ENCODE peak calls at places on chromosomes 16 and 17, in eight cellular contexts. P is ascending aorta; G is HFF-Myc; F is lower lobe of right lung; H is lung; R is CD8-positive, alpha-beta T cell; D is LNCaP clone FGC; C is sigmoid colon. V is an unnamed sample.

GRCh38 chr17:42598905-42599304 is 10.3 kb downstream of the RETREG3 start:
- DNase-seq in H (no peak), P (no peak), R (no peak), D (no peak), C (peak), G (no peak), F (no peak), V (no peak)

GRCh38 chr17:48554412-48555090 is 9.6 kb upstream of the HOXB2 start:
- DNase-seq in G (no peak), F (no peak), P (no peak), D (no peak), H (no peak), R (no peak), C (peak), V (no peak)

GRCh38 chr17:75765981-75766380 is 989 bp upstream of the GALK1 start:
- DNase-seq in G (no peak), D (no peak), C (no peak), H (no peak), P (no peak), R (no peak), F (peak), V (no peak)

GRCh38 chr16:67433131-67433719 is 2.3 kb downstream of the HSD11B2 start:
- DNase-seq in C (no peak), H (no peak), R (no peak), F (no peak), D (no peak), G (no peak), P (no peak), V (no peak)

GRCh38 chr16:61324044-61324443 is 712.2 kb downstream of the CDH8 start:
- DNase-seq in D (peak), R (no peak), G (no peak), C (no peak), H (no peak), F (no peak), P (no peak), V (no peak)

GRCh38 chr17:66348605-66349165 is 46.3 kb downstream of the PRKCA start:
- DNase-seq in G (peak), F (no peak), P (no peak), R (no peak), C (peak), H (peak), D (no peak), V (no peak)

GRCh38 chr16:619476-620100 is 11.2 kb upstream of the WFIKKN1 start:
- DNase-seq in H (no peak), G (no peak), F (peak), R (no peak), P (no peak), D (no peak), C (peak), V (no peak)

GRCh38 chr16:53945996-53946395 is 242.0 kb downstream of the FTO start:
- DNase-seq in P (no peak), F (no peak), C (no peak), D (peak), R (no peak), G (peak), H (peak), V (peak)

GRCh38 chr16:87708181-87708580 is 57.6 kb downstream of the KLHDC4 start:
- DNase-seq in R (no peak), P (no peak), C (no peak), D (no peak), H (no peak), F (no peak), G (no peak), V (no peak)

GRCh38 chr17:6413073-6413472 is 21.8 kb downstream of the AIPL1 start:
- DNase-seq in G (no peak), C (no peak), F (no peak), D (peak), R (no peak), P (no peak), H (no peak), V (peak)

DNA sequence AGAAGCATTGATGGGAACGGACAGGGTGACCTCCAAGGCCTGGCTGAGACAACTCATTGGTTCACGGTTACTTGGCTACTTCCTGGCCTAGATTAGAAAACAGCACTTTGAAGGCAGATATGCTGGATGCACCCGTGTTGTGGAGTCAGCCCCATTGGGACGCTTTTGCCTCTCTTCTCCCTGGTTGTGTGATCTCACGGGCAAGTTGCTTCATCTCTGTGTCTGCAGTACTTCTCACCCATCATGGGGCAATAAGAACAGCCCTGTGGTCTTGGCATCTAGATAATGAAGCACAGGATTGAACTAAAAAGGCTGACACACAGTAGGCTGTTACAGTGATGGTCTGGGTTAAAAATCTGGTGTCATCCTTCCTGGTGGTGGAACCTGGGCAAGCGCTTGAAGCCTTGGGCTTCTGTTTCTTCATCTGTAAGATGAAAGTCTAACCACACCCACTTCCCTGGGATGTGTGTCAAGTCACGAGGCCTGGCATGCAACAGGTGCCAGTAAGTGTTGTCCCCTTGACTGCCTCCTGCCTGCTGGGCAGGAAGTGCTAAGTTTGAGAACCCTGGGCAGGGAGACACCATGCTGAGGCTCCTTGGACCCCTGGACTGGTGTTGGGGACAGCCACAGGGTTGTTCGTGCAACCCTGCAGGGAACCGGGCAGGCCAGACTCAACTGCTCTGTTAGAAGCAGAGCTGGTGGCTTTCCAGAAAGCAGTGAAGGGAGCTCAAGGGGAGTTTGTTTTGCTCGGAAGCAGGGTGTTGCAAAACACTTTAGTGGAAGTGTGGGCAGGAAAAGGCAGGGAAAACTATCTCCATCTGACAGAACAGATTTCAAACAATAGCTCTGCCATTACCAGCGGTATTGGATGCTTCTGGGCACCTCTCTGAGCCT is 6.0 kb upstream of the MAP2K3 start:
- DNase-seq in R (peak), C (no peak), H (peak), D (peak), F (peak), P (no peak), G (no peak), V (peak)
- TF ChIP-seq CTCF in R (no peak), C (no peak), H (no peak), D (peak), F (peak), P (no peak), G (no peak), V (no peak)

GRCh38 chr16:85479972-85480726 is 133.0 kb upstream of the GSE1 start:
- DNase-seq in R (no peak), H (no peak), F (peak), G (no peak), D (no peak), C (no peak), P (no peak), V (peak)
- H3K4me3 ChIP-seq in R (no peak), H (no peak), F (no peak), G (no peak), D (no peak), C (no peak), P (no peak), V (no peak)

GRCh38 chr16:72009779-72010178 is 1.2 kb downstream of the DHODH start:
- DNase-seq in G (no peak), H (no peak), D (no peak), C (peak), P (no peak), F (no peak), R (no peak), V (no peak)

GRCh38 chr16:72013888-72014538 is 5.5 kb downstream of the DHODH start:
- DNase-seq in P (no peak), C (no peak), H (no peak), D (no peak), F (no peak), G (no peak), R (no peak), V (no peak)

GRCh38 chr16:72013389-72013788 is 4.8 kb downstream of the DHODH start:
- DNase-seq in F (peak), H (peak), P (no peak), D (no peak), R (no peak), C (no peak), G (no peak), V (no peak)

GRCh38 chr16:72012607-72013006 is 4.1 kb downstream of the DHODH start:
- DNase-seq in G (peak), C (peak), D (no peak), F (no peak), P (no peak), R (no peak), H (no peak), V (no peak)

DNA sequence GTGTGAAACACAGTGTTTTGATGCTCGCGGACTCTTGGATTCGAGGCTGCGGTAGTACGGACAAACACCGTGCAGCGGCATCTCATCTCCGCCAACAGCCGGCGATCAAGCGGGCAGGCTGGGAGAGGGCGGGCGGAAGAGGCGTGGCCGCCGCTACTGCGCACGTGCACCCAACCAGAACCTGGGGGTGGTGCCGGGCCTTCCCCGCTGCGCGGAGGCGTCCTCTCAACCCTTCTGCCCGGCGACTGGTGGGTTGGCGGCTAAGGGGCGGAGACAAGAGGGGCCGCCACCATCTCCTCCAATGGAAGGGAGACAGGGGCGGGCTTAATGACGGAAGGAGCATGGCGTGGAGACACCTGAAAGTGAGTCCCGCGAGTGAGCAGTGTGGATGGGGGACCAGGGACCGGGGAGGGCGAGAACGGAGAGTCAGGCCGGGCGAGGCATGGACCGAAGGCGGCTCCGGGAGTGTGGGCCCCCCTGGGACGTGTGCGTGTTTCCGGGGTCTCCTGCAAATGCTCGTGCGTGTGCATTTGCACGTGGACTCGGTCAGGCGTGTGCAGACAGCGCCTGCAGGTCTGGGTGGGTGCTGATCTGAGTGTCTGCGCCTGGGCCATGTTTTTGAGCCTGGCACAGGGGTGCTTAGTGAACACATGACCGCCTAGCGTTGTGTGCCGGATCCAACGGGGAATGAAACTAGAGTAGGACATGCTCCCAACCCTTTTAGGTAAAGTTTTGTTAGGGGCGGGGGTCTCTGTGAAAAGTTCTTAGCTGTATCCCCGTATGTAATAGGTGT is at the start of gene DHODH:
- DNase-seq in H (peak), D (peak), C (peak), P (peak), F (peak), G (peak), R (peak), V (peak)
- TF ChIP-seq CTCF in H (no peak), D (peak), C (no peak), P (peak), F (peak), G (no peak), R (no peak), V (no peak)

GRCh38 chr17:79844869-79845600 is 5.8 kb upstream of the CBX4 start:
- DNase-seq in H (no peak), G (no peak), F (peak), D (no peak), R (no peak), C (peak), P (no peak), V (peak)
- H3K4me3 ChIP-seq in H (no peak), G (no peak), F (peak), D (peak), R (no peak), C (peak), P (peak), V (no peak)

DNA sequence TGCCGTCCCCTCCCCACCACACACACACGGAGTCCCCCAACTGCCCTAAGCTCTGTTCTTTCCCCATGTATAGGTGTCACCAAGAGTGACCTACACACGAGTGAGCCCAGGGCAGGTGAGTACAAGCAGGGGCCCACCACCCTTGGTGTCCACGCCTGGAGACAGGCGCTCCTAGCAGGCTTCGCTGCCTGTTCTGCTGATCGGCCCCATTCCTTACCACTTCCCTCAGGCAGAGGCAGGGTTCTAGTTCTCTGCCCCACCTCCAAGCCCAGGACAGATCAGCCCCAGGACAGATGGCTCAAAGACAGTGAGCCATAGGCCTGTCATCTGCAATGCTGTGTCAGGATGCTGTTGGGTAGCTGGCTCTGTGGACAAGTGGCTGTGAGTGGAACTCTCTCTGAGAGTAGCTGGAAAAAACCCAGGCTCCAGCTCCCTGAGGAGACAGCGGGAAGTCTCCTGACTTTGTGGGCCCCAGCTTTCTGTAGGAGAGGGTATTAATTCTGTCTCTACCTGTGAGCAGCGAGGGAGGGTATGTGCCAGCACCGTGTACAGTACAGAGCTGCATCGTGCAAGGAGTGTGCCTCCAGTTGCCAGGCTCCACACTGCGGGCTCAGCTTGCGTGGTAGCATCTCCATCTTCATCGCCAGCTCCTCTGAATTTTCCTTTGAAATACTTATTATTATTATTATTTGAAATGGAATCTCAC is 897 bp downstream of the TP53I13 start:
- DNase-seq in D (no peak), G (no peak), H (peak), P (peak), R (no peak), F (no peak), C (peak), V (no peak)
- TF ChIP-seq CTCF in D (no peak), G (no peak), H (no peak), P (no peak), R (no peak), F (no peak), C (no peak), V (no peak)

GRCh38 chr17:63481488-63481870 is 4.6 kb downstream of the ACE start:
- DNase-seq in F (no peak), R (no peak), H (no peak), G (no peak), C (no peak), P (no peak), D (no peak), V (no peak)
- H3K4me3 ChIP-seq in F (no peak), R (no peak), H (no peak), G (no peak), C (no peak), P (no peak), D (no peak), V (no peak)

GRCh38 chr17:9467518-9467917 is 108.1 kb downstream of the STX8 start:
- DNase-seq in R (no peak), G (no peak), H (no peak), D (no peak), C (no peak), F (no peak), P (no peak), V (no peak)
- TF ChIP-seq CTCF in R (no peak), G (no peak), H (no peak), D (no peak), C (no peak), F (no peak), P (no peak), V (no peak)

V was measured in GM12865.